ENCODE peak calls at places on chromosome 20, in six cellular contexts. X is mesendoderm; E is BE2C; D is fibroblast of lung; V is left ventricle myocardium inferior; F is naive thymus-derived CD4-positive, alpha-beta T cell. Y is an unnamed sample. For H3K4me1, the result is how much of the 10 kb centered on the place peaks cover.

GRCh38 chr20:58907481-58908137 is 55.1 kb downstream of the GNAS start:
- DNase-seq in X (no peak), E (peak), D (peak), V (peak), F (peak), Y (peak)

GRCh38 chr20:62236674-62236996 is 1.7 kb upstream of the OSBPL2 start:
- DNase-seq in X (peak), E (no peak), D (no peak), V (no peak), F (no peak), Y (no peak)

GRCh38 chr20:2234788-2235187 is 61.0 kb upstream of the TGM3 start:
- DNase-seq in X (peak), E (no peak), D (peak), V (no peak), F (no peak), Y (no peak)

GRCh38 chr20:48910360-48910781 is 11.1 kb upstream of the ARFGEF2 start:
- DNase-seq in X (peak), E (no peak), D (no peak), V (no peak), F (no peak), Y (no peak)

GRCh38 chr20:54062812-54063280 is 7.5 kb downstream of the BCAS1 start:
- DNase-seq in X (peak), E (no peak), D (peak), V (no peak), F (peak), Y (no peak)

GRCh38 chr20:25399038-25399430 is 8.4 kb upstream of the ABHD12 start:
- DNase-seq in X (peak), E (peak), D (peak), V (no peak), F (peak), Y (peak)

GRCh38 chr20:53162251-53162835 is 190.2 kb downstream of the TSHZ2 start:
- DNase-seq in X (peak), E (no peak), D (peak), V (peak), F (no peak), Y (peak)

GRCh38 chr20:8930691-8931090 is 138.2 kb upstream of the PLCB4 start:
- DNase-seq in X (no peak), E (no peak), D (no peak), V (no peak), F (no peak), Y (no peak)

GRCh38 chr20:5890773-5891441 is 59.4 kb downstream of the TRMT6 start:
- DNase-seq in X (no peak), E (no peak), D (no peak), V (no peak), F (no peak), Y (no peak)

GRCh38 chr20:63366658-63367360 is 5.7 kb upstream of the CHRNA4 start:
- DNase-seq in X (no peak), E (no peak), D (no peak), V (no peak), F (no peak), Y (no peak)

GRCh38 chr20:31841928-31842327 is 3.5 kb downstream of the FOXS1 start:
- DNase-seq in X (no peak), E (no peak), D (peak), V (no peak), F (no peak), Y (peak)

GRCh38 chr20:31839782-31840487 is 5.5 kb downstream of the FOXS1 start:
- DNase-seq in X (no peak), E (no peak), D (no peak), V (no peak), F (no peak), Y (no peak)

GRCh38 chr20:31842471-31843157 is 2.8 kb downstream of the FOXS1 start:
- DNase-seq in X (no peak), E (peak), D (peak), V (peak), F (no peak), Y (no peak)

GRCh38 chr20:31843288-31843687 is 2.1 kb downstream of the FOXS1 start:
- DNase-seq in X (no peak), E (no peak), D (no peak), V (no peak), F (no peak), Y (no peak)

DNA sequence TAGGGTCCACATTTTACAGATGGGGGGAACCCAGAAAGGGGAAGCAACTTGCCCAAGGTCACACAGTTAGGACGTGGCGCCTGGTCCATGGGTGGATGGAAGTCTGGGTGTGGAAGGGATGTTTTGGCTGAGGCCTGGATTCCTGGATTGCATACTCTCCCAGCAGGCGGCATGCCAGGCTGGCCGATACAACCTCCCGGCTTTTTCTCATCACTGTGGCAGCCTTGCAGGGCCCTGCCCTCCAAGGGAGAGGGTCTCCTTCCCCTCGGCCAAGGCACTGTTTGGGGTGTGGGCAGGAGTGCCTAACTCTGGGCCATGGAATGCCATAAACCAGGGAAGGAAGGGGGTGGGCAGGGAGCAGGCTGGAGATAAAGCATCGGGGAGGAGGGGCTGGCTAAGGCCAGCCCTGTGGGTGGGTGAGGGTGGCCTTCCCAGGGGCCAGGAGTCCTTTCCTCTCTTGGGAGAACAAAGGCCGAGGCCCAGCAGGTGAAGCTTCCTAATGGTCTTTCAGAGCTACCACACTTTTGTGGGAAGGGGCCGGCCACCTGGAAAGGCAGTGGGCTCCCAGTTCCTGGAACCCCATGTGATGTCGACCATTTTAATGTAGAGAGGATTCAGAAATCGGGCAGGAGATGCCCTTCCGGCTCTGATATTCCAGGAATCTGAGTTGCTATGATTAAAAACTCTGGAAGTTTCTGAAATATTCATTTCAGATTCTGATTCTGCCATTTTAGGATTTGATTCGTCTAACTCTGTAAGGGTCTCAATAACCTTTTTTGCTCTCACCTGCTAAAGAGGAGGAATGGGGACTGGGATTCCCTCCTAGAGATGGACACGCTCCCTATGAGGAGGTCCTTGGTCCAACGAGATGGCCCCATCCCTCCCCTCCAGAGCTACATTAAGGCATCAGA is 4.2 kb downstream of the FOXS1 start:
- DNase-seq in X (no peak), E (no peak), D (no peak), V (no peak), F (no peak), Y (no peak)
- H3K4me1 ChIP-seq in X (under half), E (under half), D (under half), V (half or more), F (under half), Y (half or more)

GRCh38 chr20:47781631-47782030 is 3.6 kb downstream of the SULF2 start:
- DNase-seq in X (no peak), E (no peak), D (no peak), V (no peak), F (no peak), Y (no peak)
- H3K4me1 ChIP-seq in X (under half), E (under half), D (under half), V (half or more), F (under half), Y (under half)

DNA sequence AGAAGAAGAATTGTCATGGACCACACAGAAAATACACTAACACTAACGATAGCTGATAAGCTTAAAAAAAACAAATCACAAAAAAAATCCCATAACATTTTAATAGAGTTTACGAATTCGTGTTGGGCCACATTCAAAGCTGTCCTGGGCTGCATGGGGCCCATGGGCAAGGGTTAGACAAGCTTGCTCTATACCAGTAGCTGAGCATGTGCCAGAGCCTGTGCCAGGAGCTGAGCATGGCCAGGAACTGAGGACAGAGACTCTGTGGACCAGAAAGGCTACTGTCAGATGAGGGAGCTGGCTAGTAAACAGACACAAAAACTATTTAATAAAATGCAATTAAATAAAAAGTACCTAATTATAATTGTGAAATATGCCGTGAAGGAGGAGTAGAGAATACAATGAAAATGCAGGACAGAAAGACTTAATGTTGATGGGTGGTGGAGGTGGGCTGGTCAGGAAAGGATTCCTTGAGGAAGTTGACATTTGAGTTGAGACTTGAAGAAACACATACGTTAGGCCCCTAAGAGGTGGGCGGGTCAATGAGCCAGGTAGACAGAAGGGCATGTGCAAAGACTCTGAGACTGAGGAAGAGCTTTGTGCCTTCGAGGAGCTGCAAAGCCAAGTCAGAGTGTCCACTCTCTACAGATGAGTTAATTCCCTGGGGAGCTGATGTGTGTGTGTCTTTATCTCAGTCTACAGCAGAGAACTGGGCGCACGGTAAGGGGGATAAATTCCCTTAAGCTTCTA is 66.1 kb downstream of the JPH2 start:
- DNase-seq in X (no peak), E (no peak), D (no peak), V (no peak), F (no peak), Y (no peak)
- H3K4me1 ChIP-seq in X (under half), E (under half), D (under half), V (half or more), F (under half), Y (under half)

GRCh38 chr20:19205999-19206398 is 6.4 kb upstream of the SLC24A3 start:
- DNase-seq in X (peak), E (peak), D (peak), V (peak), F (no peak), Y (peak)
- H3K4me1 ChIP-seq in X (under half), E (under half), D (under half), V (under half), F (under half), Y (under half)

DNA sequence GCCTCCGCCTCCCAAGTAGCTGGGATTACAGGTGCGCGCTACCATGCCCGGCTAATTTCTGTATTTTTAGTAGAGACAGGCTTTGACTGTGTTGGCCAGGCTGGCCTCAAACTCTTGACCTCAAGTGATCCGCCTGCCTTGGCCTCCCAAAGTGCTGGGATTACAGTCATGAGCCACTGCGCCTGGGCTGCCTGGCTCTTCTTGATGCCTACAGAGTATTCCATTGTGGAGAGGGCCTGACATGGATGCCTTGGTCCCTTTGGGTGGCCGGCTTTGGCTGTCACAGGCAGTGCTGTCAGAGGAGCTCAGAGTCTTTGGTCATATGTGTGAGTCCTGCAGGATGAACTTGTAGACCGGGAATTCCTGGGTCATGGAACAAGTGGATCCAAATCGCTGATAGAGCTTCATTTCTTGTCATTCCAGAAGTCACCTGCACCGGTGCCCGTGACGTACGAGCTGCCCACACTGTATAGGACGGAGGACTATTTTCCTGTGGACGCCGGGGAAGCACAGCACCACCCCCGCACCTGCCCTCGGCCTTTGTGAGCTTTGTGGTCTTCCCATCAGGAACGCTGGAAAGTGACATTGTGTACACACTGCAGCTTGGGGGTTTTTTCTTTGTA is 55.1 kb downstream of the ADNP start:
- DNase-seq in X (no peak), E (no peak), D (no peak), V (no peak), F (no peak), Y (no peak)
- H3K4me1 ChIP-seq in X (under half), E (under half), D (under half), V (under half), F (under half), Y (under half)

GRCh38 chr20:44990425-44990824 is 24.1 kb downstream of the STK4 start:
- DNase-seq in X (no peak), E (no peak), D (no peak), V (no peak), F (no peak), Y (peak)
- H3K4me1 ChIP-seq in X (under half), E (under half), D (under half), V (under half), F (under half), Y (under half)

Y was measured in K562.